ENCODE peak calls at places on chromosomes 7 and 10, in five cellular contexts. H is K562, W is HepG2, I is GM12878, J is H1. M is an unnamed sample.

GRCh38 chr10:90363799-90364483 is 493.9 kb downstream of the HTR7 start:
- DNase-seq in H (no peak), W (no peak), I (no peak), J (no peak), M (no peak)

GRCh38 chr10:128173383-128173782 is 47.2 kb upstream of the MKI67 start:
- DNase-seq in H (no peak), W (peak), I (no peak), J (no peak), M (no peak)

GRCh38 chr10:43202657-43203490 is 64.0 kb downstream of the RASGEF1A start:
- DNase-seq in H (peak), W (no peak), I (no peak), J (peak), M (no peak)

GRCh38 chr7:44289341-44290249 is 35.8 kb downstream of the CAMK2B start:
- DNase-seq in H (no peak), W (no peak), I (no peak), J (peak), M (no peak)

GRCh38 chr10:50536617-50537252 is 87.0 kb downstream of the SGMS1 start:
- DNase-seq in H (no peak), W (no peak), I (no peak), J (no peak), M (no peak)

GRCh38 chr7:107937514-107937913 is 46.5 kb downstream of the DLD start:
- DNase-seq in H (no peak), W (no peak), I (no peak), J (no peak), M (no peak)

GRCh38 chr10:8817303-8817702 is 762.8 kb downstream of the GATA3 start:
- DNase-seq in H (no peak), W (no peak), I (no peak), J (no peak), M (no peak)

GRCh38 chr7:114508096-114508495 is 93.5 kb downstream of the FOXP2 start:
- DNase-seq in H (no peak), W (no peak), I (no peak), J (no peak), M (no peak)

GRCh38 chr7:12769464-12769863 is 82.0 kb downstream of the ARL4A start:
- DNase-seq in H (no peak), W (no peak), I (no peak), J (no peak), M (no peak)

GRCh38 chr10:130432271-130432670 is 296.1 kb downstream of the GLRX3 start:
- DNase-seq in H (no peak), W (no peak), I (no peak), J (peak), M (no peak)

GRCh38 chr10:89207181-89207800 is at the start of gene CH25H:
- DNase-seq in H (no peak), W (no peak), I (no peak), J (no peak), M (no peak)

GRCh38 chr7:33745934-33746333 is 159.4 kb upstream of the BMPER start:
- DNase-seq in H (no peak), W (no peak), I (no peak), J (no peak), M (no peak)

GRCh38 chr7:86814980-86815379 is 171.3 kb downstream of the GRM3 start:
- DNase-seq in H (peak), W (peak), I (no peak), J (no peak), M (peak)

GRCh38 chr7:88289505-88290129 is 17.1 kb downstream of the STEAP4 start:
- DNase-seq in H (no peak), W (no peak), I (no peak), J (no peak), M (peak)

GRCh38 chr7:150435047-150435389 is 15.4 kb upstream of the GIMAP8 start:
- DNase-seq in H (no peak), W (no peak), I (no peak), J (no peak), M (no peak)
- TF ChIP-seq CEBPB in H (no peak), W (no peak), I (no peak), J (no peak), M (no peak)

DNA sequence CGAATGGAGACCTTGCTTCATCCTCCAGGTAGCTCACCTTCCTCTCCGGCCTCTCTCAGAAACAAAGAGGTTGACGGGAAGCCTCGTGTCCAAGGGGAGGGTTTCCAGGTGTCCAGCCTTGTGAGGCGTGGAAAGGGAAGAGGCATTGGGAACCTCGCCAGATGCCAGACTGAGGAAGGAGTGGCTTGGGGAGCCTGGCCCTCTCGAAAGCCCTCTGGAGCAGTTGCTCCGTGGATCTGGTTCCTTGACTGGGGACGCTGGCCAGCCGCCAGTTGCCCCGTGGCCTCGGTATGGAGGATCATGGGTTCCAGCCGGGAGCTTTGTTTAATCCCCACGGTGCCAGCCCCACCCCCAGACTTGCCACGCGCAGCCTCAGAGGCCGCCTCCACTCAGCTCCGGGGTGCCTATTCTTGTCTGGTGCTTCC is 30.3 kb upstream of the SUN1 start:
- DNase-seq in H (no peak), W (no peak), I (no peak), J (no peak), M (no peak)
- TF ChIP-seq JUND in H (no peak), W (no peak), I (no peak), J (no peak), M (no peak)

DNA sequence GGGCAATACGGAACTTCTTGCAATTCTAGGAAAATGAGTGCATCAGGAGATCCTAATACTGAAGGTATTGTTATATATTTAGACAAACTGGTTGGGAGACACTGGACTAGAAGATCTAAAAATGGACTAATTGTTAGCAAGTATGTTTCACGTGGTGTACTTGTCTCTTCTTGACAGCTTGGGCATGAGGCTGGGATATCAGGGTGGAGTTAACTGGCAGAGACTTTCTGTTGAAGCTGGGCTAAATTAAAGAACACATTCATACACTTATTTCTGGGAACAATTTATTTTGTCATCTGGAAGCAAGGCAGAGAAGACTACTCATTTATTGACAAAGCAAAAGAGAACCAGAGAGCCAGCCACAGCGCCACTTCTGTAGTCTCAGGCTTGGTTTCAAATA is 25.9 kb downstream of the TYW1 start:
- DNase-seq in H (no peak), W (no peak), I (no peak), J (no peak), M (no peak)
- TF ChIP-seq CTCF in H (no peak), W (no peak), I (no peak), J (no peak), M (no peak)

GRCh38 chr10:87675396-87676376 is 16.0 kb downstream of the PAPSS2 start:
- DNase-seq in H (no peak), W (no peak), I (no peak), J (no peak), M (no peak)
- TF ChIP-seq CEBPB in H (no peak), W (no peak), I (no peak), J (no peak), M (no peak)

GRCh38 chr7:50662996-50663395 is 97.8 kb upstream of the DDC start:
- DNase-seq in H (no peak), W (no peak), I (no peak), J (no peak), M (no peak)

GRCh38 chr7:50662059-50662689 is 97.0 kb upstream of the DDC start:
- DNase-seq in H (no peak), W (no peak), I (no peak), J (no peak), M (no peak)

GRCh38 chr7:50660040-50660829 is 95.0 kb upstream of the DDC start:
- DNase-seq in H (no peak), W (no peak), I (no peak), J (peak), M (no peak)

GRCh38 chr7:50660830-50661175 is 95.6 kb upstream of the DDC start:
- DNase-seq in H (no peak), W (no peak), I (no peak), J (peak), M (no peak)

GRCh38 chr7:50661345-50662058 is 96.3 kb upstream of the DDC start:
- DNase-seq in H (no peak), W (no peak), I (no peak), J (no peak), M (no peak)
- TF ChIP-seq JUND in H (no peak), W (no peak), I (no peak), J (no peak), M (no peak)

GRCh38 chr7:24702674-24703235 is 54.5 kb downstream of the GSDME start:
- DNase-seq in H (no peak), W (no peak), I (no peak), J (peak), M (no peak)
- TF ChIP-seq CTCF in H (no peak), W (no peak), I (no peak), J (no peak), M (no peak)

GRCh38 chr10:97724341-97724941 is 10.9 kb downstream of the MARVELD1 start:
- DNase-seq in H (no peak), W (peak), I (no peak), J (no peak), M (no peak)
- TF ChIP-seq CEBPB in H (peak), W (no peak), I (no peak), J (no peak), M (no peak)

GRCh38 chr10:3133948-3134347 is 38.6 kb downstream of the PITRM1 start:
- DNase-seq in H (no peak), W (no peak), I (no peak), J (no peak), M (no peak)

GRCh38 chr10:3129581-3130340 is 42.8 kb downstream of the PITRM1 start:
- DNase-seq in H (no peak), W (no peak), I (no peak), J (no peak), M (no peak)

GRCh38 chr10:3132036-3133025 is 40.3 kb downstream of the PITRM1 start:
- DNase-seq in H (no peak), W (no peak), I (no peak), J (no peak), M (no peak)

GRCh38 chr10:3128379-3129130 is 44.0 kb downstream of the PITRM1 start:
- DNase-seq in H (no peak), W (no peak), I (no peak), J (no peak), M (no peak)

DNA sequence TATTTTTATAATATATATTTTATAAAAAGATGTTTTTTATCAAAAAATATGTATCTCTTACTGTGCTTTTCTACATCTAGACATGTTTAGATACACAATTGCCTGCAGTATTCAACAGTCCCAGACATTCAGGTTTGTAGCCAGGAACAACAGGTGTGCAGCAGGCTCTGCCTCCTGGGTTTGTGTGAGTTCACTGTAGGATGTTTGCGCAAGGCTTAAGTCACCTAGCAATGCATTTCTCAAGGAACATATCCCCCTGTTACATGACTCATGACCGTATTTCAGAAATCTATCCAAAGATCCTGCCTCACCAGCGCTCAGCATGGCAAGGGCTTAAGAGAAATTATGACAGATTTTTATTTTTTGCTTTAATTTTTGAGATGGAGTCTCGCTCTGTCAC is 41.5 kb downstream of the PITRM1 start:
- DNase-seq in H (no peak), W (no peak), I (no peak), J (no peak), M (no peak)
- TF ChIP-seq JUND in H (no peak), W (no peak), I (no peak), J (no peak), M (no peak)